ENCODE peak calls at places on chromosome 9, in seven cellular contexts. U, X, D, A, Y, G and M are unnamed samples.

GRCh38 chr9:36092509-36093215 is 43.9 kb upstream of the GLIPR2 start:
- DNase-seq in U (no peak), A (peak), X (peak), Y (no peak), G (no peak), D (no peak), M (peak)

GRCh38 chr9:98087420-98088354 is 31.2 kb downstream of the NANS start:
- DNase-seq in A (no peak), Y (no peak), G (no peak), X (no peak), D (peak), U (no peak), M (no peak)

GRCh38 chr9:21969011-21969935 is 24.9 kb downstream of the CDKN2A start:
- DNase-seq in G (no peak), U (no peak), Y (no peak), X (no peak), A (no peak), D (no peak), M (no peak)

GRCh38 chr9:15277400-15278137 is 29.4 kb downstream of the TTC39B start:
- DNase-seq in G (no peak), U (no peak), X (no peak), Y (no peak), D (no peak), A (no peak), M (no peak)

GRCh38 chr9:96075757-96076156 is 200.3 kb downstream of the ERCC6L2 start:
- DNase-seq in A (no peak), Y (no peak), X (no peak), G (no peak), D (no peak), U (no peak), M (no peak)

GRCh38 chr9:113589407-113589806 is 125.9 kb downstream of the RGS3 start:
- DNase-seq in A (no peak), D (no peak), G (no peak), Y (no peak), U (no peak), X (no peak), M (no peak)

GRCh38 chr9:93125331-93125894 is 8.6 kb downstream of the NINJ1 start:
- DNase-seq in Y (no peak), X (no peak), D (no peak), A (no peak), G (no peak), U (no peak), M (no peak)

GRCh38 chr9:89642789-89643188 is 38.0 kb downstream of the GADD45G start:
- DNase-seq in G (no peak), A (no peak), D (no peak), Y (no peak), X (no peak), U (no peak), M (no peak)

GRCh38 chr9:95055851-95056551 is 261.5 kb downstream of the FANCC start:
- DNase-seq in Y (no peak), D (no peak), G (no peak), A (no peak), X (no peak), U (no peak), M (no peak)

GRCh38 chr9:129359162-129359811 is 181.2 kb upstream of the IER5L start:
- DNase-seq in G (no peak), A (no peak), Y (no peak), D (no peak), U (no peak), X (no peak), M (no peak)

GRCh38 chr9:75238311-75238976 is 150.1 kb downstream of the OSTF1 start:
- DNase-seq in U (no peak), G (peak), D (peak), Y (no peak), X (peak), A (peak), M (peak)

GRCh38 chr9:89808801-89809200 is 204.0 kb downstream of the GADD45G start:
- DNase-seq in A (no peak), X (no peak), G (no peak), Y (no peak), U (no peak), D (no peak), M (no peak)

GRCh38 chr9:30765318-30765717 is 1619.1 kb upstream of the ACO1 start:
- DNase-seq in X (no peak), A (no peak), U (no peak), Y (no peak), D (no peak), G (no peak), M (no peak)

GRCh38 chr9:120252248-120252647 is 327.7 kb downstream of the CDK5RAP2 start:
- DNase-seq in Y (no peak), D (no peak), X (no peak), A (no peak), G (no peak), U (no peak), M (no peak)

GRCh38 chr9:130870491-130871381 is 25.9 kb downstream of the QRFP start:
- DNase-seq in A (no peak), G (no peak), U (no peak), Y (no peak), D (no peak), X (peak), M (peak)

GRCh38 chr9:20506631-20507030 is 115.7 kb downstream of the MLLT3 start:
- DNase-seq in A (no peak), X (no peak), U (no peak), Y (no peak), G (no peak), D (no peak), M (no peak)

GRCh38 chr9:115765060-115765459 is 388.5 kb upstream of the PAPPA start:
- DNase-seq in G (no peak), Y (no peak), U (no peak), D (no peak), A (no peak), X (no peak), M (no peak)

GRCh38 chr9:806285-807156 is 35.0 kb upstream of the DMRT1 start:
- DNase-seq in Y (no peak), G (no peak), U (no peak), X (peak), A (no peak), D (no peak), M (peak)